ENCODE peak calls at places on chromosome 12, in nine cellular contexts. N, J, Q, Y, W, D, K, X and H are unnamed samples.

GRCh38 chr12:21657336-21658077 is at the start of gene LDHB:
- DNase-seq in D (peak; percentile 78), Q (peak; percentile 97), X (peak; percentile 97), K (peak; percentile 98), N (peak; percentile 98), J (peak; percentile 95), Y (peak; percentile 84), W (peak; percentile 90), H (peak; percentile 98)

GRCh38 chr12:232731-233614 is 19.0 kb upstream of the SLC6A12 start:
- DNase-seq in J (peak; percentile 64), Y (no peak), D (no peak), K (no peak), W (no peak), Q (peak; percentile 13), N (peak; percentile 58), X (no peak), H (no peak)

GRCh38 chr12:68400231-68400829 is 68.2 kb upstream of the MDM1 start:
- DNase-seq in W (no peak), N (no peak), Y (no peak), D (no peak), Q (no peak), J (no peak), K (no peak), X (no peak), H (no peak)

GRCh38 chr12:124862768-124863408 is 776 bp downstream of the SCARB1 start:
- DNase-seq in K (peak; percentile 60), X (peak; percentile 35), Y (no peak), D (no peak), J (no peak), W (no peak), N (no peak), Q (peak; percentile 86), H (no peak)

GRCh38 chr12:111274820-111275219 is 94.1 kb downstream of the PHETA1 start:
- DNase-seq in D (no peak), Q (no peak), X (no peak), N (no peak), J (no peak), Y (no peak), K (no peak), W (no peak), H (no peak)

GRCh38 chr12:46629331-46630229 is 196.2 kb downstream of the SLC38A4 start:
- DNase-seq in Q (no peak), J (no peak), Y (no peak), X (no peak), N (no peak), D (no peak), W (no peak), K (no peak), H (no peak)

GRCh38 chr12:106309671-106310313 is 7.3 kb downstream of the TCP11L2 start:
- DNase-seq in J (no peak), D (no peak), N (no peak), K (no peak), Q (no peak), Y (peak; percentile 50), W (no peak), X (no peak), H (no peak)

GRCh38 chr12:93853698-93854478 is 176.7 kb downstream of the CRADD start:
- DNase-seq in Q (no peak), W (no peak), N (no peak), X (no peak), D (no peak), J (no peak), Y (no peak), K (no peak), H (no peak)

GRCh38 chr12:52141306-52141705 is 50.5 kb downstream of the KRT80 start:
- DNase-seq in W (no peak), J (no peak), Q (no peak), N (no peak), X (no peak), K (no peak), D (no peak), Y (no peak), H (no peak)

GRCh38 chr12:11941601-11942360 is 129.0 kb upstream of the BCL2L14 start:
- DNase-seq in K (no peak), N (no peak), W (no peak), Y (peak; percentile 79), X (no peak), Q (no peak), D (no peak), J (no peak), H (no peak)

DNA sequence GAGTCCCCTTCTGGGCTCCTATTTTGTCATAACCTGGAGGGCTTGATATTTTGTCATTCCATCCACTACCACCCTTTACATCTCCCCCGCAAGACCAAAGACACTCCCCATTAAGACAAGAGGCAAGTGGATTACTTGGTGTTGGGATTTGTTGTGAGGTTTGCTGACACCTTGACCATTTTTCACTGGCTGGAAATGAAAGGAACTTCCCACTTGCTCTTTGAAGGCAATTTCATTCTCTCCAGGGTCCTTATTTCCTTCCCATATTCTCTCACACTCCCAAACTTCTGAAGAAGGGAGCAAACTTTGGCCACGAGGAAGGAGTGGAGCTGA is 14.9 kb downstream of the AGAP2 start:
- DNase-seq in Y (no peak), D (no peak), W (no peak), K (no peak), N (no peak), Q (no peak), J (no peak), X (no peak), H (no peak)
- H3K27me3 ChIP-seq in Y (no peaks in the 10 kb centered on the region), D (peaks cover 6% of the 10 kb centered on the region), W (no peaks in the 10 kb centered on the region), K (no peaks in the 10 kb centered on the region), N (peaks cover 28% of the 10 kb centered on the region), Q (no peaks in the 10 kb centered on the region), J (no peaks in the 10 kb centered on the region), X (peaks cover 57% of the 10 kb centered on the region), H (no peaks in the 10 kb centered on the region)

DNA sequence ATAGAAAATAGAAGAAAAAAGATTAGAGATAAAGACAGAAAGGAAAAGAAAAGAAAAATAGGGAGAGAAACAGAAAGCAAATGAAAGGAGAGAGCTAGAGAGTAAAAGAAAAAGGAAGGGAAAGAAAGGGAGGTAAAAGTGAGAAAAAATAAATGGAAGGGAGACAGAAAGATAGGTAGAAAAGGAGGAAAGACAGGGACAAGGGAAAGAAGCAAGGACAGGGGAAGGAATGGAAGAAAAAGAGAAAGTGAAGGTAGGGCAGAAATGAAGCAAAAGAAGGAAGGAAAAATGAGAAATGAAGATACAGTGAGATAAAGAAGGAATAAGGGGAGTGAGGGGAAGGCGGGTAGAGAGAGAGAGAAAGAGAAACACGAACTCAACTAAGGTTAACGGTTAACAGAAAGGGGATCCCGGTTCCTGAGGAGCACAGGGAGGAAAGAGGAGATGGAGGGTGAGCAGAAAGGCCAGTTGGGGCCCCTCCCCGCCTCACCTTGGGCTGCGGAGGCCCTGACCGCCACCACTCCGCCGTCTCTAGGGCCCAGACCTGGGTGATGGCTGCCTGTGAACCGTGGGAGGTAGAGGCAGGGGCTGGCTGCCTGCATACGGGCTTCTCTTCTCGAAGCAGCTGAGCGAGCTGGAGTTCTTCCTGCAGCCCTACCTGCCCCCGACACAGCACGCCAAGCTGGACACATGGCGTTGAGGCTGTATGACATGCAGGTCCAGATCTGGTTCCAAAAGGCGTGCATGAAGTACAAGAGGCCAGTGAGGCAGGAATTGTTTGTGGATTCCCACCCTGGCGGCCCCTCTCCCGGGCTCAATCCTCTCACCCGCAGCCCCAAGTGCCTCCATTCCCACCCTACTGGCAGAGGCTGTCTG is 59.5 kb downstream of the SMUG1 start:
- DNase-seq in Y (no peak), Q (no peak), N (no peak), D (no peak), W (no peak), K (no peak), X (no peak), J (no peak), H (no peak)
- H3K27me3 ChIP-seq in Y (peaks cover 4% of the 10 kb centered on the region), Q (peaks cover 35% of the 10 kb centered on the region), N (no peaks in the 10 kb centered on the region), D (peaks cover 7% of the 10 kb centered on the region), W (peaks cover 30% of the 10 kb centered on the region), K (no peaks in the 10 kb centered on the region), X (peaks cover 100% of the 10 kb centered on the region), J (no peaks in the 10 kb centered on the region), H (peaks cover 12% of the 10 kb centered on the region)

DNA sequence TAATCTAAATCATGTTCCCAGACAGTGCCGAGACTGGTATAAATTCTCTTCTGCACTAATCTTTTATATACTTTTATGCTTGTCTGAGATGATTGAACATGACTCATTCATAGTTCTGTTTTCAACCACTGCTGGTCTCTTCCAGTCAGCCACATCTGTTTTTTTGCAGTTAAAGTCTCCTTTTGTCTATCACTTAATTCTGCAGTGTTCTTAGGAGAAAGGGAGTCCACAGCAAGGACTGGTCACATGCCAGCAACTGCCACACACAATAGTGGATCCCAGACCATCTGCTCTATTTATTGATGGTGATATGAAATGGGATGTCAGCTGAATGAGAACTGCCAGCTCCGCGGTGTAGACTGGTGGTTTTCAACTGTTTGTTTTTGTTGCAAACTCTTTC is 379.8 kb downstream of the MED13L start:
- DNase-seq in K (no peak), N (no peak), X (no peak), J (no peak), W (no peak), D (no peak), Q (no peak), Y (peak; percentile 46), H (no peak)
- H3K27me3 ChIP-seq in K (no peaks in the 10 kb centered on the region), N (peaks cover 28% of the 10 kb centered on the region), X (no peaks in the 10 kb centered on the region), J (peaks cover 9% of the 10 kb centered on the region), W (no peaks in the 10 kb centered on the region), D (no peaks in the 10 kb centered on the region), Q (peaks cover 5% of the 10 kb centered on the region), Y (peaks cover 2% of the 10 kb centered on the region), H (peaks cover 3% of the 10 kb centered on the region)

DNA sequence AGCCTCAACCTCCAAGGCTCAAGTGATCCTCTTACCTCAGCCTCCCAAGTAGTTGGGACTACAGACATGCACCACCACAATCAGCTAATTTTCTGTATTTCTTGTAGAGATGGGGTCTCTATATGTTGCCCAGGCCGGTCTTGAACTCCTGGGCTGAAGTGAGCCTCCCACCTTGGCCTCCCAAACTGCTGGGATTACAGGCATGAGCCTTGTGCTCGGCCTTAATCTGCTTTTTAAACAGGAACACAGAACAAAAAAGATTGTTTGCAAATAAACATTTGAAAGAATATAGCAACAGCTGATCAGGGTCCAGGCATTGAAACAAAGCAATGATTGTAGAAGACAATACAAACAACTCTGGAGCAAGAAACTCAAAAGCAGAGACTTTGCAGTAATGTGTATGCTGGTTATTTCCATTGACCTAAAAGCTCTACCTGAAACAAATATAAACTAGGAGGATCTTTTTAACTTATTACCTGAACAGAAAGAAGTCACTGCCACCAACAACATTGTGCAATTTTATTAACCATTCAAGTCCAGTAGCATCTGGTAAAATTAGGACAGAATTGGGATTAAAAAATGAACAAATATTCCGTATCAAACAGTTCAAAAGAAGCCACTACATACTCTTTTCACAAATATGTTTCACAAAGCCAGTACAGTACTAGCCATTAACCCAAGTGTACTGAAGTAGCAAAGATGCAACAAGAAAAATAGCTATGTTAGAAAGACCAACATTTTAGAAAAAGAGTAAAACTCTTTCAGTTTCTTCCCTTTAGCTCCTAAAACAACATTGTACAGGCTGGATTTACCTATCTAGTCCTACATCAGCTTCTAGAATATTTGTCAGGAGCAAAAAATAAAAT is 14.2 kb downstream of the AMN1 start:
- DNase-seq in K (no peak), D (no peak), N (no peak), J (no peak), Q (no peak), W (no peak), X (no peak), Y (no peak), H (no peak)
- H3K27me3 ChIP-seq in K (no peaks in the 10 kb centered on the region), D (no peaks in the 10 kb centered on the region), N (no peaks in the 10 kb centered on the region), J (no peaks in the 10 kb centered on the region), Q (no peaks in the 10 kb centered on the region), W (no peaks in the 10 kb centered on the region), X (no peaks in the 10 kb centered on the region), Y (no peaks in the 10 kb centered on the region), H (no peaks in the 10 kb centered on the region)

DNA sequence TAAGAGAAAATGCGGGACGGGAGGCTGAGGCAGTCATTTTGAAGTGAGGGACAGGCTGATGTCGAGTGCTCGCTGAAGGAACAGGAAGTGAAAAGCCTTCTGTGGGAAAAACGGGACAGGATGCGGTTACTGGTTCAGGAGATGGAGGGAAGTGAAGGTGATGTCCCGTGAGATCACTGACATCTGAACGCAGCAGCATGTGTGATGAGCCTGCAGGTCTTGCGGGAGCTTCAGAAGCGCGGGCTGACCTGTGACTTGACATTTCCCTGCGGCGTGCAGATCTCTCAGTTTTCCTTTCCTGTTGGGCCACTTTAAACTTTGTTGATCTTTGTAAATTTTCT is 77.8 kb downstream of the DDX51 start:
- DNase-seq in D (no peak), Q (no peak), Y (no peak), K (no peak), J (no peak), N (no peak), X (no peak), W (peak; percentile 6), H (peak; percentile 61)
- H3K27me3 ChIP-seq in D (no peaks in the 10 kb centered on the region), Q (no peaks in the 10 kb centered on the region), Y (no peaks in the 10 kb centered on the region), K (no peaks in the 10 kb centered on the region), J (no peaks in the 10 kb centered on the region), N (no peaks in the 10 kb centered on the region), X (no peaks in the 10 kb centered on the region), W (no peaks in the 10 kb centered on the region), H (no peaks in the 10 kb centered on the region)